ENCODE peak calls at places on chromosomes 4 and X, in five cellular contexts. Q is WERI-Rb-1, V is KBM-7, M is RKO, A is iPS-NIHi11. C is an unnamed sample.

GRCh38 chr4:128285085-128286023 is 2.3 kb downstream of the PGRMC2 start:
- DNase-seq in A (no peak), V (no peak), Q (no peak), M (peak; percentile 50), C (peak; percentile 7)

GRCh38 chr4:102564399-102564921 is 63.3 kb downstream of the NFKB1 start:
- DNase-seq in V (peak; percentile 39), A (no peak), M (no peak), Q (no peak), C (no peak)

GRCh38 chr4:76588268-76588667 is 153.2 kb downstream of the SHROOM3 start:
- DNase-seq in V (no peak), Q (no peak), M (no peak), A (peak; percentile 50), C (no peak)

GRCh38 chr4:41146716-41147506 is 67.4 kb downstream of the APBB2 start:
- DNase-seq in M (no peak), Q (no peak), V (no peak), A (no peak), C (no peak)

GRCh38 chr4:51853027-51853682 is 10.2 kb downstream of the DCUN1D4 start:
- DNase-seq in M (no peak), A (no peak), V (no peak), Q (no peak), C (no peak)

GRCh38 chr4:76292730-76293129 is 13.8 kb upstream of the STBD1 start:
- DNase-seq in Q (no peak), V (no peak), A (no peak), M (no peak), C (no peak)

GRCh38 chr4:113610542-113610941 is 151.0 kb downstream of the CAMK2D start:
- DNase-seq in A (no peak), M (no peak), V (no peak), Q (no peak), C (no peak)

GRCh38 chr4:67871867-67872266 is 11.9 kb downstream of the TMPRSS11D start:
- DNase-seq in M (peak; percentile 76), A (peak; percentile 37), Q (no peak), V (peak; percentile 52), C (peak; percentile 48)

GRCh38 chr4:13627606-13628301 is at the start of gene BOD1L1:
- DNase-seq in A (peak; percentile 88), M (peak; percentile 91), Q (peak; percentile 90), V (peak; percentile 92), C (peak; percentile 88)

GRCh38 chr4:78219825-78220224 is 162.7 kb downstream of the FRAS1 start:
- DNase-seq in Q (no peak), V (no peak), M (no peak), A (no peak), C (no peak)

GRCh38 chr4:80448056-80448455 is 112.5 kb downstream of the CFAP299 start:
- DNase-seq in V (no peak), Q (no peak), A (no peak), M (no peak), C (no peak)

GRCh38 chrX:41827886-41828285 is 95.5 kb downstream of the CASK start:
- DNase-seq in V (no peak), Q (peak; percentile 9), M (no peak), A (no peak), C (no peak)

GRCh38 chr4:40845136-40845910 is 95.6 kb downstream of the NSUN7 start:
- DNase-seq in V (no peak), Q (no peak), A (no peak), M (no peak), C (no peak)

GRCh38 chr4:15749001-15749400 is 29.1 kb upstream of the CD38 start:
- DNase-seq in M (no peak), V (no peak), A (peak; percentile 22), Q (peak; percentile 13), C (no peak)

GRCh38 chr4:128228778-128229457 is 58.7 kb downstream of the PGRMC2 start:
- DNase-seq in A (no peak), V (no peak), M (no peak), Q (peak; percentile 82), C (no peak)

GRCh38 chr4:149884046-149884445 is 68.4 kb upstream of the IQCM start:
- DNase-seq in V (no peak), A (no peak), Q (no peak), M (no peak), C (no peak)

GRCh38 chr4:32206756-32207155 is 1486.6 kb downstream of the PCDH7 start:
- DNase-seq in Q (no peak), M (no peak), A (no peak), V (no peak), C (no peak)

GRCh38 chr4:101191302-101192098 is 155.8 kb downstream of the PPP3CA start:
- DNase-seq in Q (peak; percentile 50), A (peak; percentile 12), V (no peak), M (no peak), C (no peak)

GRCh38 chr4:59612235-59612634 is 1587.9 kb upstream of the ADGRL3 start:
- DNase-seq in Q (no peak), A (no peak), V (peak; percentile 26), M (peak; percentile 83), C (no peak)

GRCh38 chr4:36094995-36095394 is 149.3 kb downstream of the ARAP2 start:
- DNase-seq in V (no peak), A (no peak), M (no peak), Q (no peak), C (no peak)

GRCh38 chrX:133045986-133046385 is 50.9 kb downstream of the USP26 start:
- DNase-seq in V (peak; percentile 5), M (peak; percentile 8), Q (no peak), A (peak; percentile 13), C (peak; percentile 34)

GRCh38 chr4:139278450-139278849 is 1.6 kb downstream of the MGARP start:
- DNase-seq in Q (no peak), M (no peak), V (no peak), A (no peak), C (no peak)

GRCh38 chrX:7925867-7926472 is 1.2 kb downstream of the PNPLA4 start:
- DNase-seq in V (peak; percentile 52), Q (peak; percentile 80), M (peak; percentile 86), A (peak; percentile 47), C (peak; percentile 44)

GRCh38 chr4:75002381-75002780 is 69.5 kb downstream of the PARM1 start:
- DNase-seq in Q (no peak), V (no peak), A (no peak), M (no peak), C (no peak)